ENCODE peak calls at places on chromosomes 13 and 19, in four cellular contexts. O, P, A and X are unnamed samples.

GRCh38 chr19:18866800-18867123 is 29.2 kb downstream of the CERS1 start:
- DNase-seq in O (no peak), P (no peak), A (no peak), X (no peak)

GRCh38 chr19:35874392-35874930 is 6.1 kb downstream of the APLP1 start:
- DNase-seq in O (no peak), P (no peak), A (no peak), X (no peak)

GRCh38 chr19:33797821-33798633 is 1.4 kb downstream of the KCTD15 start:
- DNase-seq in O (no peak), P (no peak), A (no peak), X (no peak)

GRCh38 chr13:24630851-24631341 is 49.3 kb upstream of the ATP12A start:
- DNase-seq in O (no peak), P (no peak), A (no peak), X (no peak)

GRCh38 chr19:9991425-9992191 is 18.7 kb downstream of the COL5A3 start:
- DNase-seq in O (no peak), P (no peak), A (no peak), X (no peak)

GRCh38 chr13:49436890-49437289 is 7.0 kb downstream of the CAB39L start:
- DNase-seq in O (peak; percentile 35), P (no peak), A (no peak), X (no peak)

GRCh38 chr19:52170863-52171320 is 529 bp downstream of the ZNF836 start:
- DNase-seq in O (no peak), P (no peak), A (no peak), X (peak; percentile 15)

GRCh38 chr13:94209110-94209509 is 270.4 kb downstream of the DCT start:
- DNase-seq in O (no peak), P (peak; percentile 23), A (no peak), X (no peak)

GRCh38 chr19:52689804-52690394 is 44.9 kb downstream of the ZNF611 start:
- DNase-seq in O (no peak), P (no peak), A (no peak), X (peak; percentile 59)

GRCh38 chr19:41821003-41821735 is 23.3 kb downstream of the LYPD4 start:
- DNase-seq in O (no peak), P (peak; percentile 42), A (peak; percentile 21), X (peak; percentile 50)

GRCh38 chr19:964761-965694 is 19.1 kb upstream of the WDR18 start:
- DNase-seq in O (no peak), P (no peak), A (no peak), X (no peak)

GRCh38 chr19:55373993-55374757 is 2.5 kb upstream of the TMEM190 start:
- DNase-seq in O (no peak), P (no peak), A (no peak), X (no peak)

GRCh38 chr13:37708101-37708500 is 109.5 kb upstream of the POSTN start:
- DNase-seq in O (no peak), P (no peak), A (no peak), X (no peak)

GRCh38 chr19:14354445-14354844 is 26.8 kb upstream of the ADGRE5 start:
- DNase-seq in O (no peak), P (no peak), A (no peak), X (no peak)

GRCh38 chr19:5916201-5916708 is 2.2 kb downstream of the CAPS start:
- DNase-seq in O (no peak), P (no peak), A (no peak), X (no peak)

GRCh38 chr13:76828316-76828741 is 57.9 kb downstream of the KCTD12 start:
- DNase-seq in O (no peak), P (no peak), A (no peak), X (no peak)

GRCh38 chr13:72379581-72379980 is 347.8 kb downstream of the MZT1 start:
- DNase-seq in O (no peak), P (no peak), A (no peak), X (no peak)

GRCh38 chr19:12156254-12157058 is at the start of gene ZNF625:
- DNase-seq in O (peak; percentile 65), P (peak; percentile 62), A (no peak), X (no peak)

GRCh38 chr13:42561752-42562467 is 12.0 kb upstream of the TNFSF11 start:
- DNase-seq in O (no peak), P (no peak), A (no peak), X (no peak)

GRCh38 chr19:15417699-15418098 is 1.1 kb downstream of the AKAP8L start:
- DNase-seq in O (no peak), P (peak; percentile 5), A (no peak), X (no peak)

GRCh38 chr13:75369986-75370385 is 112.0 kb downstream of the TBC1D4 start:
- DNase-seq in O (no peak), P (no peak), A (no peak), X (no peak)

GRCh38 chr13:111216166-111216960 is 101.3 kb downstream of the ARHGEF7 start:
- DNase-seq in O (no peak), P (no peak), A (peak; percentile 35), X (peak; percentile 18)

GRCh38 chr19:1765904-1766799 is 12.8 kb downstream of the ONECUT3 start:
- DNase-seq in O (no peak), P (no peak), A (no peak), X (no peak)

GRCh38 chr19:40702337-40703012 is 12.0 kb upstream of the NUMBL start:
- DNase-seq in O (no peak), P (no peak), A (no peak), X (no peak)

GRCh38 chr13:97883356-97883755 is 70.1 kb upstream of the IPO5 start:
- DNase-seq in O (no peak), P (no peak), A (no peak), X (no peak)

GRCh38 chr13:48493076-48493765 is 39.7 kb downstream of the RCBTB2 start:
- DNase-seq in O (no peak), P (no peak), A (no peak), X (no peak)

GRCh38 chr13:33509642-33510229 is 224.2 kb upstream of the STARD13 start:
- DNase-seq in O (no peak), P (no peak), A (no peak), X (no peak)

GRCh38 chr19:13859361-13859880 is 17.5 kb upstream of the NANOS3 start:
- DNase-seq in O (no peak), P (no peak), A (no peak), X (no peak)

GRCh38 chr19:53086949-53087348 is 16.3 kb downstream of the ZNF160 start:
- DNase-seq in O (no peak), P (no peak), A (no peak), X (no peak)

GRCh38 chr19:55654833-55655647 is at the start of gene U2AF2:
- DNase-seq in O (peak; percentile 80), P (no peak), A (peak; percentile 96), X (peak; percentile 99)

GRCh38 chr13:99989376-99990044 is 7.9 kb downstream of the ZIC2 start:
- DNase-seq in O (no peak), P (no peak), A (no peak), X (no peak)

GRCh38 chr19:18501832-18502231 is 20.0 kb downstream of the ELL start:
- DNase-seq in O (no peak), P (no peak), A (no peak), X (no peak)